ENCODE peak calls at places on chromosomes 11 and 22, in seven cellular contexts. One of them, this sample, is unnamed.
A peak's percentile ranks its signal among the peaks of the same experiment; 100 is the strongest.

GRCh38 chr22:49667236-49667635 is 160.4 kb downstream of the BRD1 start:
- DNase-seq in mammary epithelial cell: no peak
- DNase-seq in SK-N-SH: no peak
- DNase-seq in IMR-90: no peak
- DNase-seq in GM23248: no peak
- DNase-seq in fibroblast of lung: no peak
- DNase-seq in hepatocyte: no peak
- DNase-seq in this sample: peak; percentile 77

GRCh38 chr22:48275412-48275811 is 1513.0 kb downstream of the TBC1D22A start:
- DNase-seq in fibroblast of lung: no peak
- DNase-seq in GM23248: no peak
- DNase-seq in hepatocyte: no peak
- DNase-seq in mammary epithelial cell: no peak
- DNase-seq in SK-N-SH: no peak
- DNase-seq in IMR-90: no peak
- DNase-seq in this sample: peak; percentile 45

GRCh38 chr22:19240813-19241592 is 50.5 kb downstream of the CLTCL1 start:
- DNase-seq in SK-N-SH: no peak
- DNase-seq in IMR-90: no peak
- DNase-seq in GM23248: no peak
- DNase-seq in fibroblast of lung: no peak
- DNase-seq in hepatocyte: no peak
- DNase-seq in mammary epithelial cell: no peak
- DNase-seq in this sample: no peak

GRCh38 chr11:131195801-131196517 is 174.5 kb upstream of the NTM start:
- DNase-seq in fibroblast of lung: peak; percentile 50
- DNase-seq in IMR-90: peak; percentile 25
- DNase-seq in mammary epithelial cell: no peak
- DNase-seq in GM23248: peak; percentile 20
- DNase-seq in SK-N-SH: peak; percentile 76
- DNase-seq in hepatocyte: peak; percentile 51
- DNase-seq in this sample: no peak

GRCh38 chr11:2268911-2269600 is 1.3 kb downstream of the ASCL2 start:
- DNase-seq in fibroblast of lung: peak; percentile 16
- DNase-seq in SK-N-SH: peak; percentile 64
- DNase-seq in IMR-90: no peak
- DNase-seq in hepatocyte: peak; percentile 79
- DNase-seq in GM23248: peak; percentile 45
- DNase-seq in mammary epithelial cell: peak; percentile 47
- DNase-seq in this sample: peak; percentile 90

GRCh38 chr11:5241461-5241860 is 7.2 kb upstream of the HBD start:
- DNase-seq in fibroblast of lung: no peak
- DNase-seq in GM23248: no peak
- DNase-seq in hepatocyte: no peak
- DNase-seq in IMR-90: no peak
- DNase-seq in mammary epithelial cell: no peak
- DNase-seq in SK-N-SH: no peak
- DNase-seq in this sample: no peak

GRCh38 chr11:61310749-61311148 is 15.6 kb upstream of the VWCE start:
- DNase-seq in fibroblast of lung: no peak
- DNase-seq in IMR-90: no peak
- DNase-seq in SK-N-SH: no peak
- DNase-seq in mammary epithelial cell: no peak
- DNase-seq in hepatocyte: no peak
- DNase-seq in GM23248: no peak
- DNase-seq in this sample: no peak

GRCh38 chr11:12280199-12280837 is 97.1 kb upstream of the PARVA start:
- DNase-seq in fibroblast of lung: no peak
- DNase-seq in GM23248: no peak
- DNase-seq in mammary epithelial cell: no peak
- DNase-seq in IMR-90: no peak
- DNase-seq in hepatocyte: no peak
- DNase-seq in SK-N-SH: no peak
- DNase-seq in this sample: no peak

GRCh38 chr11:11218287-11218986 is 134.6 kb downstream of the CSNK2A3 start:
- DNase-seq in IMR-90: no peak
- DNase-seq in fibroblast of lung: no peak
- DNase-seq in mammary epithelial cell: no peak
- DNase-seq in SK-N-SH: no peak
- DNase-seq in hepatocyte: peak; percentile 31
- DNase-seq in GM23248: no peak
- DNase-seq in this sample: no peak

GRCh38 chr11:112524808-112525207 is 264.1 kb upstream of the PLET1 start:
- DNase-seq in IMR-90: no peak
- DNase-seq in hepatocyte: no peak
- DNase-seq in GM23248: peak; percentile 23
- DNase-seq in SK-N-SH: no peak
- DNase-seq in mammary epithelial cell: no peak
- DNase-seq in fibroblast of lung: no peak
- DNase-seq in this sample: no peak

GRCh38 chr11:38835986-38836385 is 2237.9 kb upstream of the RAG2 start:
- DNase-seq in fibroblast of lung: no peak
- DNase-seq in SK-N-SH: no peak
- DNase-seq in IMR-90: no peak
- DNase-seq in GM23248: no peak
- DNase-seq in mammary epithelial cell: no peak
- DNase-seq in hepatocyte: no peak
- DNase-seq in this sample: no peak
- H4K20me1 ChIP-seq in fibroblast of lung: no peaks in the 10 kb centered on the region
- H4K20me1 ChIP-seq in SK-N-SH: no peaks in the 10 kb centered on the region
- H4K20me1 ChIP-seq in IMR-90: no peaks in the 10 kb centered on the region
- H4K20me1 ChIP-seq in GM23248: no peaks in the 10 kb centered on the region
- H4K20me1 ChIP-seq in mammary epithelial cell: no peaks in the 10 kb centered on the region
- H4K20me1 ChIP-seq in hepatocyte: no peaks in the 10 kb centered on the region
- H4K20me1 ChIP-seq in this sample: no peaks in the 10 kb centered on the region

DNA sequence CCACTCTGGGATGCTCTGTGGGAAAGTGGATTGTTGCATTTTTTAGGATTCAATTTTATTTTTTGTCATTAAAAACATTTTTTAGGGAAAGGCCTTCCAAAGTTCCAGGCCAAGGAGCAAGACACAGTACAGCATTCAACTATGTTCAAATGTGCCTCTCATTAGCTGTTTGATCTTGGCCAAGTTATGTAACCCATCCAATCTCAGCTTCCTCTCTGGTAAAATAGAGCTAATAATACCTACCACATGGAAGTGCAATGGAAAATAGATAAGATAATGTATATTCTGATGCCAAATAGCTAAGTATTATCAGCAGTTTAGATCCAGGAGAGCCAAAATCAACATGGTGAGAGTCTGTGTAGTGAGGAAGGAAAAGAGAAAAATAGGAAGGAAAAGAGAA is 220.3 kb upstream of the SESN3 start:
- DNase-seq in GM23248: no peak
- DNase-seq in SK-N-SH: no peak
- DNase-seq in IMR-90: no peak
- DNase-seq in hepatocyte: no peak
- DNase-seq in mammary epithelial cell: no peak
- DNase-seq in fibroblast of lung: no peak
- DNase-seq in this sample: no peak
- H3K27ac ChIP-seq in GM23248: peak overlapping the region; percentile 89
- H3K27ac ChIP-seq in SK-N-SH: no peak overlapping the region
- H3K27ac ChIP-seq in IMR-90: no peak overlapping the region
- H3K27ac ChIP-seq in hepatocyte: no peak overlapping the region
- H3K27ac ChIP-seq in mammary epithelial cell: no peak overlapping the region
- H3K27ac ChIP-seq in fibroblast of lung: no peak overlapping the region
- H3K27ac ChIP-seq in this sample: peak overlapping the region; percentile 40

GRCh38 chr11:93735627-93736026 is 5.7 kb downstream of the TAF1D start:
- DNase-seq in GM23248: no peak
- DNase-seq in mammary epithelial cell: no peak
- DNase-seq in SK-N-SH: no peak
- DNase-seq in hepatocyte: no peak
- DNase-seq in fibroblast of lung: no peak
- DNase-seq in IMR-90: no peak
- DNase-seq in this sample: no peak
- H4K20me1 ChIP-seq in GM23248: peaks cover 36% of the 10 kb centered on the region
- H4K20me1 ChIP-seq in mammary epithelial cell: peaks cover 34% of the 10 kb centered on the region
- H4K20me1 ChIP-seq in SK-N-SH: peaks cover 97% of the 10 kb centered on the region
- H4K20me1 ChIP-seq in hepatocyte: peaks cover 66% of the 10 kb centered on the region
- H4K20me1 ChIP-seq in fibroblast of lung: peaks cover 3% of the 10 kb centered on the region
- H4K20me1 ChIP-seq in IMR-90: peaks cover 81% of the 10 kb centered on the region
- H4K20me1 ChIP-seq in this sample: peaks cover 75% of the 10 kb centered on the region

GRCh38 chr11:119709171-119709570 is 19.8 kb downstream of the NECTIN1 start:
- DNase-seq in mammary epithelial cell: no peak
- DNase-seq in fibroblast of lung: no peak
- DNase-seq in SK-N-SH: no peak
- DNase-seq in hepatocyte: no peak
- DNase-seq in GM23248: no peak
- DNase-seq in IMR-90: no peak
- DNase-seq in this sample: no peak

GRCh38 chr11:119711476-119711875 is 17.5 kb downstream of the NECTIN1 start:
- DNase-seq in SK-N-SH: no peak
- DNase-seq in fibroblast of lung: no peak
- DNase-seq in IMR-90: no peak
- DNase-seq in hepatocyte: no peak
- DNase-seq in GM23248: no peak
- DNase-seq in mammary epithelial cell: no peak
- DNase-seq in this sample: no peak

GRCh38 chr11:119709638-119710346 is 19.2 kb downstream of the NECTIN1 start:
- DNase-seq in SK-N-SH: peak; percentile 92
- DNase-seq in mammary epithelial cell: no peak
- DNase-seq in fibroblast of lung: peak; percentile 85
- DNase-seq in GM23248: no peak
- DNase-seq in hepatocyte: peak; percentile 75
- DNase-seq in IMR-90: peak; percentile 69
- DNase-seq in this sample: no peak

GRCh38 chr11:119712006-119712405 is 17.0 kb downstream of the NECTIN1 start:
- DNase-seq in SK-N-SH: no peak
- DNase-seq in IMR-90: no peak
- DNase-seq in hepatocyte: no peak
- DNase-seq in fibroblast of lung: no peak
- DNase-seq in mammary epithelial cell: no peak
- DNase-seq in GM23248: no peak
- DNase-seq in this sample: peak; percentile 42

DNA sequence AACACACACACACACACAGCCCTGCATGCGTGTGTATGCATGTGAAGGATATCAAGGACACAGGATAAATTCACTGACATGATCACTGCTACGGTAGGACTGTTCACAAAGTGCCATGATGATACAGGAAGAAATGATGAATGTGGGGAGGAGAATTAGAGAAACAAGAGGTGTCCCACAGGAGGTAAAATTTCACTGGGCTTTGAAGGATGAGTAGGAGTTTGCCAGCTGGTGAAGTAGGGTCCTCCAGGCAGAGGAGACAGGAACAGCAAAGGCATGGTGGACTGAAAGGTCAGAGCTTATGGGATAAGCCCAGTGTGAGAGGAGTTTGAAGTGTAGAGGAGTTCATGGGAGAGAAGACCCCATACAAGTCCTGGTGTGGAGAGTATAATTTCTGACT is 18.6 kb downstream of the NECTIN1 start:
- DNase-seq in IMR-90: no peak
- DNase-seq in mammary epithelial cell: no peak
- DNase-seq in hepatocyte: no peak
- DNase-seq in fibroblast of lung: no peak
- DNase-seq in GM23248: no peak
- DNase-seq in SK-N-SH: no peak
- DNase-seq in this sample: no peak
- H3K27ac ChIP-seq in IMR-90: no peak overlapping the region
- H3K27ac ChIP-seq in mammary epithelial cell: no peak overlapping the region
- H3K27ac ChIP-seq in hepatocyte: no peak overlapping the region
- H3K27ac ChIP-seq in fibroblast of lung: no peak overlapping the region
- H3K27ac ChIP-seq in GM23248: no peak overlapping the region
- H3K27ac ChIP-seq in SK-N-SH: no peak overlapping the region
- H3K27ac ChIP-seq in this sample: no peak overlapping the region

DNA sequence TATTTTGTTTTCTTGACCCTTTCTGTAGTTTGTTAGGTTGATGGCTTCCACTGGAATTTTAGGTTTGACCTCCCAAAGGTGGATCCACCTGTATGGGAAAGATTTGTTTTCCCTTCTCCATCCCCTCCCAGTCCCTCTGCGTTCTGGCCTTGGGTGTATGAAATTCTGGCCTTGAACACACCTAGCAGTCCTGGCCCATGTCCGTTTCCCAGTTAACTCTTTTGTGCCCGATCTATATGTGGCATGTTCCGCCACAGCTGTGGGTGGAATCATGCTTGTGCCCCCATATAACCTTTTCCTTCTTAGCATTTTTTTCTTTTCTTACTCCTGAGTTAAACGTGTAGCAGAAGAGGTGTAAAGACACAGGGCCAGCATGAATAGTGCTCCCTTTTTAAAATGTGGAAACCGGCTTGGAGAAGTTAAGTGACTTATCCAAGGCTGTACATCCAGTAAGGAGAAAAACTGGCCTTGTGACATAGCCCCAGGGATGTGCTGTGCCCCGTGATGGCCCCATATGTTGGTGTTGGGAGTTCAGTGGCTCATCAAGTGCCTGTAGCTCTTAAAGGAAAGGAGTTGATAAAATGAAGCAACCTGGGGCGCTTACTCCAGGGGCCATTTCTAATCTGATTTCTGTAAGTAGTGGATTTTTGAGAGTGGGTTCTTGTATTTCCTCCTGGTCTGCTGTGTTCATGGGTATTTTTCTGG is 39.3 kb downstream of the ZNRF3 start:
- DNase-seq in fibroblast of lung: no peak
- DNase-seq in IMR-90: no peak
- DNase-seq in hepatocyte: no peak
- DNase-seq in GM23248: no peak
- DNase-seq in mammary epithelial cell: no peak
- DNase-seq in SK-N-SH: no peak
- DNase-seq in this sample: no peak
- H4K20me1 ChIP-seq in fibroblast of lung: no peaks in the 10 kb centered on the region
- H4K20me1 ChIP-seq in IMR-90: peaks cover 5% of the 10 kb centered on the region
- H4K20me1 ChIP-seq in hepatocyte: peaks cover 3% of the 10 kb centered on the region
- H4K20me1 ChIP-seq in GM23248: no peaks in the 10 kb centered on the region
- H4K20me1 ChIP-seq in mammary epithelial cell: no peaks in the 10 kb centered on the region
- H4K20me1 ChIP-seq in SK-N-SH: peaks cover 27% of the 10 kb centered on the region
- H4K20me1 ChIP-seq in this sample: peaks cover 24% of the 10 kb centered on the region

GRCh38 chr11:43935131-43935979 is 7.1 kb upstream of the C11orf96 start:
- DNase-seq in IMR-90: no peak
- DNase-seq in fibroblast of lung: no peak
- DNase-seq in mammary epithelial cell: no peak
- DNase-seq in SK-N-SH: no peak
- DNase-seq in hepatocyte: no peak
- DNase-seq in GM23248: no peak
- DNase-seq in this sample: peak; percentile 23
- H3K27ac ChIP-seq in IMR-90: no peak overlapping the region
- H3K27ac ChIP-seq in fibroblast of lung: no peak overlapping the region
- H3K27ac ChIP-seq in mammary epithelial cell: no peak overlapping the region
- H3K27ac ChIP-seq in SK-N-SH: no peak overlapping the region
- H3K27ac ChIP-seq in hepatocyte: no peak overlapping the region
- H3K27ac ChIP-seq in GM23248: no peak overlapping the region
- H3K27ac ChIP-seq in this sample: no peak overlapping the region

GRCh38 chr22:35172452-35172851 is 84.8 kb upstream of the HMGXB4 start:
- DNase-seq in mammary epithelial cell: no peak
- DNase-seq in hepatocyte: no peak
- DNase-seq in GM23248: no peak
- DNase-seq in SK-N-SH: no peak
- DNase-seq in fibroblast of lung: no peak
- DNase-seq in IMR-90: no peak
- DNase-seq in this sample: no peak
- H4K20me1 ChIP-seq in mammary epithelial cell: no peaks in the 10 kb centered on the region
- H4K20me1 ChIP-seq in hepatocyte: no peaks in the 10 kb centered on the region
- H4K20me1 ChIP-seq in GM23248: no peaks in the 10 kb centered on the region
- H4K20me1 ChIP-seq in SK-N-SH: no peaks in the 10 kb centered on the region
- H4K20me1 ChIP-seq in fibroblast of lung: no peaks in the 10 kb centered on the region
- H4K20me1 ChIP-seq in IMR-90: no peaks in the 10 kb centered on the region
- H4K20me1 ChIP-seq in this sample: no peaks in the 10 kb centered on the region

This sample was measured in osteoblast.